ENCODE peak calls at places on chromosome 10, in six cellular contexts. A, B, L, T, W and Y are unnamed samples.

GRCh38 chr10:22629843-22630228 is 84.5 kb downstream of the PIP4K2A start:
- DNase-seq in A (no peak), B (no peak), L (no peak), T (no peak), W (no peak), Y (no peak)

GRCh38 chr10:10613654-10614244 is 403.9 kb upstream of the CELF2 start:
- DNase-seq in A (no peak), B (no peak), L (no peak), T (no peak), W (no peak), Y (no peak)

GRCh38 chr10:14385591-14386201 is 55.0 kb upstream of the FRMD4A start:
- DNase-seq in A (peak), B (no peak), L (no peak), T (no peak), W (no peak), Y (no peak)

GRCh38 chr10:28913436-28913835 is 236.1 kb downstream of the BAMBI start:
- DNase-seq in A (no peak), B (no peak), L (no peak), T (no peak), W (no peak), Y (no peak)

GRCh38 chr10:110837418-110838120 is 34.2 kb upstream of the PDCD4 start:
- DNase-seq in A (no peak), B (no peak), L (no peak), T (no peak), W (no peak), Y (no peak)

GRCh38 chr10:48468866-48469511 is 135.9 kb downstream of the ARHGAP22 start:
- DNase-seq in A (no peak), B (peak), L (no peak), T (no peak), W (no peak), Y (no peak)

GRCh38 chr10:131315343-131315742 is 3.8 kb upstream of the TCERG1L start:
- DNase-seq in A (no peak), B (no peak), L (no peak), T (no peak), W (no peak), Y (no peak)

GRCh38 chr10:131141645-131142445 is 169.7 kb downstream of the TCERG1L start:
- DNase-seq in A (no peak), B (no peak), L (no peak), T (no peak), W (no peak), Y (no peak)

GRCh38 chr10:132862485-132863420 is 76.8 kb upstream of the NKX6-2 start:
- DNase-seq in A (no peak), B (peak), L (no peak), T (no peak), W (peak), Y (no peak)

GRCh38 chr10:7546365-7546967 is 120.3 kb downstream of the ITIH5 start:
- DNase-seq in A (no peak), B (no peak), L (no peak), T (no peak), W (no peak), Y (no peak)

GRCh38 chr10:124665558-124665957 is 78.6 kb downstream of the FAM53B start:
- DNase-seq in A (peak), B (no peak), L (no peak), T (no peak), W (no peak), Y (no peak)

GRCh38 chr10:59387951-59388431 is 25.6 kb upstream of the FAM13C start:
- DNase-seq in A (peak), B (no peak), L (no peak), T (peak), W (no peak), Y (no peak)

GRCh38 chr10:104076743-104077160 is 8.9 kb downstream of the COL17A1 start:
- DNase-seq in A (no peak), B (peak), L (peak), T (peak), W (no peak), Y (no peak)

GRCh38 chr10:125095228-125095627 is 65.1 kb downstream of the CTBP2 start:
- DNase-seq in A (no peak), B (no peak), L (no peak), T (no peak), W (no peak), Y (no peak)

DNA sequence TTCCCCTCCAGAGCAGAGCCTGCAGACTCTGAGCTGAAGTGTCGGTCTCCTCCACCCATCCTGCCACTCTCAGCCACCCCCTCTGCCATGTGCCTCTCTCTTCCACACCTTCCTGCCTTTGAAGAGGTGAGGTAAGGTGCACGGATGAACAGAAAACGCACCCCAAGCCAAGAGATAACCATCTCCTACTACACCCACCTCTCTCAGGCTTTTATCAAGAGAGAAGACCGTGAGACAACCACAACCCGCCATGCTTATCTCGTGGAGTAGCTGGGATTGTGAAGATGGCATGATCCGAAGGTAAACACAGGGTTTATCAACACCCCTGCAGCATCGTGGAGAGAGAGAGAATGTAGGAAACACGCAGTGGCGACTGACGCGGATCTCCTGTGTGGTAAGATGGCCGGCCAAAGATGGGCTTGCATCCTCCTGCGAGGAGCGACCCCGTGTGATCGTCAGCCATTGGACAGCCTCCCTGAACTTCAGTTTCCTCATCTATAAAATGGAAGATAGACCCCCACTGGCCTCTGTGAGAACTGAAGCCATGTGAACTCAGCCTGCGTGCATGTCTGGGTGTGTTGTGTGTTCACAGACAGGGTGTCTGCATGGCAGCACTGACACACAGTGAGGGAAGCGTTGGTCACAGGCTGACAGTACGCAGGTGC is 219.0 kb downstream of the DIP2C start:
- DNase-seq in A (no peak), B (peak), L (no peak), T (no peak), W (no peak), Y (no peak)
- TF ChIP-seq CTCF in A (no peak), B (no peak), L (no peak), T (no peak), W (no peak), Y (no peak)

GRCh38 chr10:4780782-4781181 is 45.2 kb upstream of the AKR1E2 start:
- DNase-seq in A (no peak), B (no peak), L (no peak), T (no peak), W (no peak), Y (no peak)
- TF ChIP-seq CTCF in A (no peak), B (no peak), L (no peak), T (no peak), W (no peak), Y (no peak)

GRCh38 chr10:16891375-16892313 is 74.4 kb upstream of the RSU1 start:
- DNase-seq in A (peak), B (peak), L (peak), T (peak), W (no peak), Y (peak)
- TF ChIP-seq CTCF in A (no peak), B (peak), L (peak), T (peak), W (peak), Y (peak)

DNA sequence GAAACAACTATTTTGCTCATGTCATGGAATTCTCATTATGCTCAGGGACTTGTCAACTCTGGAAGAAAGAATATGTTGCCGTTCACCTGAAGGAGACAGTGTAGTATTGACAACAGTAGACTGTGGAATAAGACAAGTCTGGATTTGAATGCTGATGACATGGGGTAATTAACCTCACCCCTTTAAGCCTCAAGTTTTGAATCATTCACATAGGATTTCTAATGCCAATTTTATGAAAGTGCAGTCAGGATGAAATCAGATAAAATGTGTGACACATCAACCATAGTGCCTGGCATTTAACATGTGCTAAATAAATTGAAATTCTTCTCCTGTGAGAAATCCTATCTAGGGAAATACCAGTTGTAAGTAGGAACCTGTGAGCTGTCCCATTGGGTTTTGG is 305.8 kb downstream of the KIF20B start:
- DNase-seq in A (no peak), B (no peak), L (no peak), T (no peak), W (no peak), Y (no peak)
- TF ChIP-seq CTCF in A (no peak), B (no peak), L (no peak), T (no peak), W (no peak), Y (no peak)

GRCh38 chr10:117460846-117461765 is 81.4 kb upstream of the EMX2 start:
- DNase-seq in A (no peak), B (no peak), L (no peak), T (no peak), W (no peak), Y (no peak)

GRCh38 chr10:117461766-117462423 is 80.7 kb upstream of the EMX2 start:
- DNase-seq in A (peak), B (no peak), L (peak), T (no peak), W (no peak), Y (no peak)

GRCh38 chr10:117463545-117463920 is 79.0 kb upstream of the EMX2 start:
- DNase-seq in A (no peak), B (no peak), L (no peak), T (no peak), W (no peak), Y (no peak)

GRCh38 chr10:117462816-117463544 is 79.6 kb upstream of the EMX2 start:
- DNase-seq in A (no peak), B (no peak), L (no peak), T (no peak), W (no peak), Y (no peak)

DNA sequence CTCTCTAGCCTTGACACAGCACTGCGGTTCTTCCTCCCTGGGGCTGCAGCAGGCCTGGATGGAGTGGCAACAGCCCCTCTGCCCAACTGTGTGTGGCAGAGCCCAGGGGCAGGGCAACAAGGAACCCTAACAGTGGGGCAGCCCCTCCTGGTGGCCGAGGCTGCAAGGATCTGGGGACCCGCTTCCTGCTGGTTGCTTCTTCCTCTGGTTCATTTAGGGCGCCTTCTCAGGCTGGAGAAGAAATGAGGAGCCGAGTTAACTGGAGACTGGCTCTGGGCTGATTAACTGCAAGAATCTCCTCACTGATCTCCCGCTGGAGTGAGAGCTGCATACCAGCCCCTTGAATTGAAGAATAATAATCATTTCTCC is 80.1 kb upstream of the EMX2 start:
- DNase-seq in A (no peak), B (peak), L (no peak), T (no peak), W (no peak), Y (peak)
- TF ChIP-seq CTCF in A (peak), B (peak), L (no peak), T (peak), W (no peak), Y (no peak)

GRCh38 chr10:62238880-62239279 is 29.8 kb downstream of the RTKN2 start:
- DNase-seq in A (no peak), B (no peak), L (no peak), T (no peak), W (no peak), Y (no peak)

GRCh38 chr10:62237506-62237905 is 31.1 kb downstream of the RTKN2 start:
- DNase-seq in A (no peak), B (no peak), L (no peak), T (no peak), W (no peak), Y (no peak)

GRCh38 chr10:62243647-62243997 is 25.0 kb downstream of the RTKN2 start:
- DNase-seq in A (no peak), B (no peak), L (no peak), T (no peak), W (no peak), Y (no peak)

GRCh38 chr10:62244088-62244487 is 24.6 kb downstream of the RTKN2 start:
- DNase-seq in A (no peak), B (no peak), L (no peak), T (no peak), W (no peak), Y (no peak)

GRCh38 chr10:62239994-62240393 is 28.6 kb downstream of the RTKN2 start:
- DNase-seq in A (no peak), B (no peak), L (no peak), T (no peak), W (no peak), Y (no peak)
- TF ChIP-seq CTCF in A (no peak), B (no peak), L (no peak), T (no peak), W (no peak), Y (no peak)